ENCODE peak calls at places on chromosomes 3 and 15, in nine cellular contexts. X, E, V, O, W, Y, B, Z and P are unnamed samples.
A peak's percentile ranks its signal among the peaks of the same experiment; 100 is the strongest.

GRCh38 chr3:25820372-25820771 is 30.5 kb downstream of the OXSM start:
- DNase-seq in X (no peak), E (peak; percentile 13), V (no peak), O (no peak), W (no peak), Y (no peak), B (no peak), Z (peak; percentile 91), P (no peak)

GRCh38 chr15:69537888-69538287 is 85.3 kb downstream of the RPLP1 start:
- DNase-seq in X (no peak), E (no peak), V (no peak), O (no peak), W (no peak), Y (no peak), B (no peak), Z (no peak), P (no peak)

GRCh38 chr15:40060241-40060961 is 21.4 kb upstream of the SRP14 start:
- DNase-seq in X (no peak), E (no peak), V (no peak), O (no peak), W (no peak), Y (no peak), B (no peak), Z (no peak), P (no peak)

GRCh38 chr15:89021224-89021623 is 67.0 kb upstream of the ABHD2 start:
- DNase-seq in X (no peak), E (no peak), V (no peak), O (no peak), W (no peak), Y (no peak), B (no peak), Z (no peak), P (no peak)

GRCh38 chr3:35651888-35652287 is 12.6 kb downstream of the ARPP21 start:
- DNase-seq in X (no peak), E (no peak), V (no peak), O (no peak), W (no peak), Y (no peak), B (no peak), Z (no peak), P (no peak)

GRCh38 chr3:124886168-124887051 is 755 bp downstream of the ITGB5 start:
- DNase-seq in X (no peak), E (peak; percentile 34), V (peak; percentile 54), O (peak; percentile 64), W (peak; percentile 43), Y (no peak), B (peak; percentile 75), Z (peak; percentile 36), P (no peak)

GRCh38 chr3:189947948-189948723 is 172.6 kb downstream of the P3H2 start:
- DNase-seq in X (no peak), E (peak; percentile 31), V (no peak), O (peak; percentile 26), W (no peak), Y (no peak), B (no peak), Z (peak; percentile 60), P (no peak)

GRCh38 chr3:18445421-18446066 is 20.4 kb upstream of the SATB1 start:
- DNase-seq in X (peak; percentile 36), E (no peak), V (peak; percentile 82), O (peak; percentile 86), W (no peak), Y (peak; percentile 44), B (peak; percentile 63), Z (no peak), P (no peak)

GRCh38 chr3:129323651-129324294 is 45.1 kb downstream of the HMCES start:
- DNase-seq in X (no peak), E (no peak), V (no peak), O (no peak), W (no peak), Y (no peak), B (no peak), Z (no peak), P (no peak)

GRCh38 chr15:48868549-48868948 is 9.4 kb upstream of the EID1 start:
- DNase-seq in X (no peak), E (peak; percentile 90), V (no peak), O (no peak), W (no peak), Y (no peak), B (no peak), Z (peak; percentile 37), P (no peak)

GRCh38 chr3:46864051-46864881 is 1.0 kb upstream of the MYL3 start:
- DNase-seq in X (no peak), E (no peak), V (no peak), O (peak; percentile 2), W (no peak), Y (no peak), B (peak; percentile 66), Z (no peak), P (no peak)

GRCh38 chr3:53274938-53275666 is 19.3 kb upstream of the TKT start:
- DNase-seq in X (no peak), E (no peak), V (no peak), O (no peak), W (no peak), Y (no peak), B (peak; percentile 6), Z (no peak), P (no peak)

GRCh38 chr3:123802007-123802630 is 82.0 kb downstream of the MYLK start:
- DNase-seq in X (no peak), E (no peak), V (no peak), O (no peak), W (no peak), Y (no peak), B (no peak), Z (no peak), P (no peak)

GRCh38 chr3:66302288-66302687 is 81.5 kb downstream of the SLC25A26 start:
- DNase-seq in X (no peak), E (no peak), V (no peak), O (peak; percentile 52), W (no peak), Y (no peak), B (no peak), Z (no peak), P (no peak)

GRCh38 chr3:51004235-51004634 is 329.5 kb downstream of the DOCK3 start:
- DNase-seq in X (no peak), E (no peak), V (no peak), O (no peak), W (no peak), Y (no peak), B (no peak), Z (no peak), P (no peak)

GRCh38 chr3:124519844-124520243 is 210.4 kb upstream of the UMPS start:
- DNase-seq in X (no peak), E (no peak), V (no peak), O (no peak), W (no peak), Y (no peak), B (no peak), Z (no peak), P (no peak)

GRCh38 chr3:133280591-133280990 is 119.3 kb upstream of the BFSP2 start:
- DNase-seq in X (no peak), E (no peak), V (no peak), O (no peak), W (no peak), Y (no peak), B (no peak), Z (no peak), P (no peak)

GRCh38 chr15:78925076-78925624 is 19.7 kb downstream of the CTSH start:
- DNase-seq in X (no peak), E (no peak), V (no peak), O (no peak), W (no peak), Y (no peak), B (no peak), Z (no peak), P (no peak)

GRCh38 chr3:194166682-194167479 is 30.9 kb downstream of the HES1 start:
- DNase-seq in X (no peak), E (no peak), V (no peak), O (no peak), W (no peak), Y (no peak), B (peak; percentile 73), Z (no peak), P (no peak)

GRCh38 chr3:138434276-138434874 is at the start of gene ESYT3:
- DNase-seq in X (peak; percentile 24), E (peak; percentile 89), V (peak; percentile 76), O (peak; percentile 83), W (peak; percentile 36), Y (no peak), B (peak; percentile 85), Z (no peak), P (no peak)